ENCODE peak calls at places on chromosome 4, in nine cellular contexts. F is right lobe of liver; I is activated naive CD8-positive, alpha-beta T cell treated with anti-CD3 and anti-CD28 coated beads, Interleukin-2, amount 50 U/mL, for 24 hours; G is NCI-H1436; V is NCI-H2081; Z is COR-L47; M is substantia nigra; W is AML-193; H is HCT116. C is an unnamed sample.

GRCh38 chr4:139085141-139085540 is 69.6 kb downstream of the NOCT start:
- DNase-seq in F (no peak), I (no peak), G (no peak), V (no peak), Z (no peak), M (no peak), W (peak), H (no peak), C (no peak)

GRCh38 chr4:152352645-152353116 is 183.2 kb downstream of the FBXW7 start:
- DNase-seq in F (no peak), I (peak), G (peak), V (peak), Z (peak), M (peak), W (no peak), H (peak), C (peak)

GRCh38 chr4:4203688-4204400 is 22.9 kb downstream of the OTOP1 start:
- DNase-seq in F (no peak), I (no peak), G (no peak), V (no peak), Z (no peak), M (no peak), W (no peak), H (no peak), C (no peak)

GRCh38 chr4:74230902-74231499 is 73.1 kb downstream of the MTHFD2L start:
- DNase-seq in F (no peak), I (no peak), G (no peak), V (no peak), Z (no peak), M (no peak), W (peak), H (no peak), C (no peak)

GRCh38 chr4:7650606-7651400 is 216.1 kb upstream of the PSAPL1 start:
- DNase-seq in F (no peak), I (no peak), G (no peak), V (no peak), Z (no peak), M (no peak), W (no peak), H (peak), C (no peak)

GRCh38 chr4:48653217-48654014 is 126.7 kb downstream of the FRYL start:
- DNase-seq in F (no peak), I (peak), G (no peak), V (no peak), Z (no peak), M (peak), W (no peak), H (no peak), C (peak)

GRCh38 chr4:7073526-7074390 is 5.9 kb upstream of the GRPEL1 start:
- DNase-seq in F (no peak), I (no peak), G (peak), V (peak), Z (peak), M (no peak), W (peak), H (peak), C (no peak)

GRCh38 chr4:175166020-175166419 is 247.9 kb downstream of the ADAM29 start:
- DNase-seq in F (no peak), I (no peak), G (no peak), V (no peak), Z (no peak), M (no peak), W (no peak), H (no peak), C (no peak)

GRCh38 chr4:78557841-78558240 is 6.3 kb downstream of the ANXA3 start:
- DNase-seq in F (no peak), I (no peak), G (no peak), V (no peak), Z (no peak), M (no peak), W (no peak), H (no peak), C (no peak)

GRCh38 chr4:26522478-26522877 is 32.2 kb upstream of the CCKAR start:
- DNase-seq in F (no peak), I (no peak), G (no peak), V (no peak), Z (no peak), M (no peak), W (no peak), H (no peak), C (no peak)

GRCh38 chr4:112381996-112382692 is 85.0 kb downstream of the ALPK1 start:
- DNase-seq in F (no peak), I (no peak), G (peak), V (no peak), Z (no peak), M (no peak), W (no peak), H (no peak), C (no peak)

GRCh38 chr4:14193601-14194000 is 566.1 kb upstream of the BOD1L1 start:
- DNase-seq in F (no peak), I (no peak), G (no peak), V (no peak), Z (no peak), M (no peak), W (no peak), H (no peak), C (no peak)

GRCh38 chr4:158255727-158256324 is 45.5 kb downstream of the TMEM144 start:
- DNase-seq in F (no peak), I (no peak), G (no peak), V (peak), Z (peak), M (no peak), W (peak), H (peak), C (no peak)

GRCh38 chr4:87423313-87424031 is 1.1 kb downstream of the NUDT9 start:
- DNase-seq in F (no peak), I (no peak), G (peak), V (peak), Z (peak), M (no peak), W (peak), H (no peak), C (no peak)

GRCh38 chr4:1133033-1133432 is 19.7 kb upstream of the RNF212 start:
- DNase-seq in F (no peak), I (no peak), G (no peak), V (no peak), Z (no peak), M (no peak), W (no peak), H (no peak), C (no peak)

GRCh38 chr4:87853108-87853507 is 20.3 kb downstream of the MEPE start:
- DNase-seq in F (no peak), I (no peak), G (no peak), V (peak), Z (peak), M (no peak), W (peak), H (peak), C (no peak)

GRCh38 chr4:127143460-127144190 is 489.1 kb upstream of the INTU start:
- DNase-seq in F (no peak), I (no peak), G (no peak), V (no peak), Z (no peak), M (no peak), W (no peak), H (no peak), C (no peak)

GRCh38 chr4:41530741-41531140 is 7.2 kb upstream of the LIMCH1 start:
- DNase-seq in F (no peak), I (no peak), G (no peak), V (no peak), Z (no peak), M (no peak), W (no peak), H (no peak), C (no peak)

GRCh38 chr4:137526681-137527080 is 5.6 kb downstream of the PCDH18 start:
- DNase-seq in F (no peak), I (no peak), G (no peak), V (no peak), Z (no peak), M (no peak), W (no peak), H (no peak), C (no peak)

GRCh38 chr4:8776366-8776765 is 95.3 kb downstream of the HMX1 start:
- DNase-seq in F (no peak), I (no peak), G (no peak), V (no peak), Z (no peak), M (no peak), W (no peak), H (no peak), C (peak)

GRCh38 chr4:92071587-92071986 is 232.2 kb upstream of the GRID2 start:
- DNase-seq in F (no peak), I (no peak), G (no peak), V (no peak), Z (no peak), M (no peak), W (no peak), H (no peak), C (no peak)

GRCh38 chr4:77600521-77601451 is 4.8 kb upstream of the CXCL13 start:
- DNase-seq in F (peak), I (no peak), G (peak), V (peak), Z (peak), M (no peak), W (no peak), H (peak), C (no peak)

GRCh38 chr4:147799986-147800555 is 68.2 kb downstream of the ARHGAP10 start:
- DNase-seq in F (no peak), I (peak), G (no peak), V (no peak), Z (no peak), M (no peak), W (peak), H (no peak), C (no peak)

GRCh38 chr4:1669850-1670249 is 14.3 kb downstream of the FAM53A start:
- DNase-seq in F (no peak), I (no peak), G (no peak), V (no peak), Z (no peak), M (no peak), W (no peak), H (no peak), C (no peak)

GRCh38 chr4:107035711-107036601 is at the start of gene DKK2:
- DNase-seq in F (no peak), I (no peak), G (no peak), V (no peak), Z (no peak), M (no peak), W (no peak), H (no peak), C (peak)

GRCh38 chr4:138650917-138651564 is 364.5 kb upstream of the NOCT start:
- DNase-seq in F (no peak), I (no peak), G (no peak), V (no peak), Z (no peak), M (no peak), W (peak), H (no peak), C (no peak)

GRCh38 chr4:55291227-55291629 is 54.8 kb upstream of the SRD5A3 start:
- DNase-seq in F (no peak), I (no peak), G (no peak), V (no peak), Z (no peak), M (no peak), W (no peak), H (no peak), C (peak)

C was measured in Right ventricle myocardium superior.